ENCODE peak calls at places on chromosomes 4 and X, in six cellular contexts. M is IMR-90, U is A549, P is hepatocyte, G is mammary epithelial cell, V is ascending aorta. N is an unnamed sample.
A peak's percentile ranks its signal among the peaks of the same experiment; 100 is the strongest.

GRCh38 chr4:47736555-47736954 is 101.3 kb downstream of the CORIN start:
- DNase-seq in M (no peak), P (no peak), G (no peak), V (no peak), U (no peak), N (no peak)

GRCh38 chrX:67295924-67296323 is 247.9 kb upstream of the AR start:
- DNase-seq in M (no peak), P (no peak), U (no peak), V (no peak), G (no peak), N (no peak)

GRCh38 chr4:73870778-73871177 is 1.6 kb downstream of the CXCL1 start:
- DNase-seq in U (no peak), V (no peak), M (no peak), P (no peak), G (no peak), N (no peak)

GRCh38 chr4:140426610-140427103 is 791 bp downstream of the CLGN start:
- DNase-seq in G (no peak), M (no peak), P (peak; percentile 19), U (peak; percentile 13), V (no peak), N (peak; percentile 25)

GRCh38 chrX:80335062-80335830 is 85.0 kb upstream of the TENT5D start:
- DNase-seq in G (peak; percentile 37), V (no peak), M (no peak), U (peak; percentile 36), P (peak; percentile 84), N (no peak)

GRCh38 chr4:56220261-56220660 is 167.0 kb downstream of the AASDH start:
- DNase-seq in U (no peak), V (no peak), P (no peak), M (peak; percentile 2), G (no peak), N (no peak)

GRCh38 chrX:68133181-68133580 is 300.1 kb downstream of the OPHN1 start:
- DNase-seq in V (no peak), U (no peak), M (no peak), G (no peak), P (no peak), N (no peak)

GRCh38 chr4:127518022-127518421 is 114.7 kb upstream of the INTU start:
- DNase-seq in G (no peak), P (no peak), U (no peak), M (no peak), V (no peak), N (no peak)

GRCh38 chr4:26023191-26023972 is 109.4 kb downstream of the SMIM20 start:
- DNase-seq in M (no peak), P (no peak), U (no peak), V (no peak), G (no peak), N (no peak)

GRCh38 chrX:8030361-8030760 is 103.1 kb upstream of the PNPLA4 start:
- DNase-seq in M (no peak), U (no peak), V (no peak), G (no peak), P (no peak), N (no peak)

GRCh38 chr4:126954537-126955291 is 678.0 kb upstream of the INTU start:
- DNase-seq in P (no peak), M (no peak), U (no peak), V (no peak), G (no peak), N (no peak)

GRCh38 chr4:128427832-128428366 is 140.3 kb upstream of the PGRMC2 start:
- DNase-seq in P (peak; percentile 66), U (peak; percentile 79), V (no peak), G (peak; percentile 81), M (peak; percentile 68), N (peak; percentile 2)

GRCh38 chr4:127479031-127479622 is 153.6 kb upstream of the INTU start:
- DNase-seq in M (peak; percentile 52), P (peak; percentile 68), V (no peak), U (peak; percentile 0), G (peak; percentile 1), N (peak; percentile 26)

GRCh38 chrX:18596096-18596495 is 75.8 kb downstream of the RS1 start:
- DNase-seq in U (no peak), M (no peak), V (no peak), P (no peak), G (no peak), N (no peak)

GRCh38 chr4:140153419-140153743 is 603 bp downstream of the MAML3 start:
- DNase-seq in P (no peak), V (no peak), G (no peak), U (no peak), M (no peak), N (no peak)

GRCh38 chr4:87679449-87680169 is 29.5 kb downstream of the DMP1 start:
- DNase-seq in G (peak; percentile 3), V (no peak), U (peak; percentile 8), P (peak; percentile 73), M (peak; percentile 58), N (no peak)

GRCh38 chrX:2342281-2342688 is 158.5 kb downstream of the DHRSX start:
- DNase-seq in G (peak; percentile 32), M (no peak), P (no peak), V (no peak), U (no peak), N (no peak)

GRCh38 chr4:106011387-106011786 is 116.1 kb downstream of the NPNT start:
- DNase-seq in P (no peak), U (no peak), G (no peak), M (no peak), V (no peak), N (no peak)

GRCh38 chr4:138494931-138495330 is 252.8 kb upstream of the SLC7A11 start:
- DNase-seq in P (no peak), U (peak; percentile 9), G (peak; percentile 54), V (no peak), M (peak; percentile 46), N (peak; percentile 69)

GRCh38 chr4:7675136-7675535 is 240.4 kb upstream of the PSAPL1 start:
- DNase-seq in V (no peak), U (no peak), G (no peak), P (no peak), M (no peak), N (no peak)

GRCh38 chrX:31500920-31501319 is 429.1 kb upstream of the FTHL17 start:
- DNase-seq in P (no peak), V (no peak), U (no peak), M (peak; percentile 36), G (no peak), N (peak; percentile 1)

GRCh38 chrX:31522760-31523159 is 450.9 kb upstream of the FTHL17 start:
- DNase-seq in V (no peak), U (no peak), G (no peak), M (no peak), P (no peak), N (no peak)

GRCh38 chrX:18170910-18171309 is 49.8 kb downstream of the BEND2 start:
- DNase-seq in U (no peak), P (no peak), M (no peak), V (no peak), G (no peak), N (no peak)

GRCh38 chr4:13980317-13980716 is 352.8 kb upstream of the BOD1L1 start:
- DNase-seq in V (no peak), G (peak; percentile 94), M (peak; percentile 96), U (no peak), P (peak; percentile 27), N (peak; percentile 91)

GRCh38 chr4:113684534-113685091 is 76.9 kb downstream of the CAMK2D start:
- DNase-seq in V (peak; percentile 17), P (peak; percentile 81), G (no peak), U (peak; percentile 12), M (peak; percentile 84), N (no peak)

DNA sequence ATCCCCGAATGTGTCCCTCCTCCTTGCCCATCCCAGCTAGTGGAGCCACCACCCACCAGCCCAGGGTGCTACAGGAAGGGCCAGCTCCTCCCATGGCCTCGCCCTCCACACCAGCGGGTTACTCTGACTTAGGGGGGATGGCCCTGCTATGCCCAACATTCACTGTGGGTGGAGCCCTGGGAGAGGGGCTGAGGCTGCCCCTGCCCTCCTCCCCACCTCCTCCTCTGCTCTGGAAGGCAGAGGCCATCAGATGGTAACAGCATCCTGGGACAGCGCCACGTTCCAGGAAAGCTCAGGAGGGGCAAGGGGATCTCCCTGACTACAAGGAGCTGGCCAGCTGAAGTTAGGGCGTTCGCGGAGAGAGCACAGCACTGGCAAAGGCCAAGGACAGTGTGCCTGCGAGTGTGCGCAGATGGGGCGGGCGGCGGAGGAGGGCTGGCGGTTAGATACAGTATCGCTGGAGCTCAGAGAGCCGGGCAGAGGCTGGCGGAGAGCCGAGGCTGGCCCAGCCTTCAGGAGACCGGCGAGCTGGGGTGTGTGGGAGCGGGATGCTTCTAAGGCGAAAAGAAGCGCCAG is 1.5 kb downstream of the JAKMIP1 start:
- DNase-seq in G (peak; percentile 5), V (no peak), P (no peak), M (no peak), U (no peak), N (no peak)
- H3K4me3 ChIP-seq in G (no peak overlapping the region), V (peak overlapping the region; percentile 54), P (no peak overlapping the region), M (no peak overlapping the region), U (peak overlapping the region; percentile 62), N (peak overlapping the region; percentile 59)

GRCh38 chrX:107827852-107828251 is 2.2 kb downstream of the MID2 start:
- DNase-seq in P (no peak), M (no peak), V (no peak), U (no peak), G (peak; percentile 10), N (no peak)

GRCh38 chrX:107823456-107823855 is 2.2 kb upstream of the MID2 start:
- DNase-seq in P (no peak), U (no peak), G (peak; percentile 46), M (peak; percentile 83), V (no peak), N (no peak)

GRCh38 chrX:107825698-107826285 is at the start of gene MID2:
- DNase-seq in U (peak; percentile 46), P (peak; percentile 79), V (no peak), G (peak; percentile 67), M (no peak), N (no peak)

GRCh38 chrX:107827137-107827831 is 1.6 kb downstream of the MID2 start:
- DNase-seq in M (no peak), G (peak; percentile 4), U (no peak), V (no peak), P (peak; percentile 7), N (no peak)

GRCh38 chrX:107826286-107827136 is 845 bp downstream of the MID2 start:
- DNase-seq in U (peak; percentile 25), P (peak; percentile 54), V (no peak), M (peak; percentile 42), G (peak; percentile 41), N (no peak)
- H3K4me3 ChIP-seq in U (peak overlapping the region; percentile 61), P (peak overlapping the region; percentile 70), V (peak overlapping the region; percentile 57), M (peak overlapping the region; percentile 43), G (peak overlapping the region; percentile 60), N (no peak overlapping the region)

DNA sequence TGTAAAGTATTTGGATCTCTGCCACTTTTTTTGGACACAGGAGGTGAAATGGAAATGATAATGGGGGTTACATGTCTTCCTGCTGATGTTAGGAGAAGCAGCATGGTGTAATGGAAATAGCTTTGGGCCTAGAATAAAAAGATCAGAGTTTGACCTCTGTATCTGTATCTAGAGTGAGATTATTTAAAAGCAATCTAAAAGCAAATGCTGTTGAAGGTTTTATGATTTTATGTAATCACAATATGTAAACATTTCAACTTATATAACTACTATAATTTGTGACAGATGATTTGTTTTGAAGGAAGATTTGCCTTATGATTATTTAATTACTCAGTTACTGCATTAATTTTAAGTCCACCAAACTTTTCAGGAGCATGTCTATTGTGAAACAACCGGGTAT is 3.4 kb downstream of the COL4A5 start:
- DNase-seq in P (no peak), G (no peak), M (no peak), V (no peak), U (no peak), N (no peak)
- H3K4me3 ChIP-seq in P (no peak overlapping the region), G (peak overlapping the region; percentile 71), M (no peak overlapping the region), V (no peak overlapping the region), U (peak overlapping the region; percentile 90), N (no peak overlapping the region)

GRCh38 chr4:168522371-168522770 is 25.5 kb downstream of the PALLD start:
- DNase-seq in U (no peak), V (no peak), G (no peak), P (no peak), M (no peak), N (no peak)
- H3K4me3 ChIP-seq in U (no peak overlapping the region), V (no peak overlapping the region), G (no peak overlapping the region), P (no peak overlapping the region), M (no peak overlapping the region), N (no peak overlapping the region)